ENCODE peak calls at places on chromosomes 4 and X, in seven cellular contexts. I is suprapubic skin, X is endothelial cell, P is omental fat pad, W is colonic mucosa, L is fibroblast of lung, G is uterus. Z is an unnamed sample.
A peak's percentile ranks its signal among the peaks of the same experiment; 100 is the strongest.

GRCh38 chr4:165055601-165056000 is 1.9 kb downstream of the TRIM75 start:
- DNase-seq in G (no peak), W (no peak), X (no peak), I (no peak), L (no peak), P (no peak), Z (no peak)

GRCh38 chrX:16683007-16683664 is 29.3 kb downstream of the CTPS2 start:
- DNase-seq in P (no peak), W (no peak), X (no peak), I (no peak), G (no peak), L (no peak), Z (no peak)

GRCh38 chrX:14026121-14026520 is 3.6 kb downstream of the GEMIN8 start:
- DNase-seq in W (no peak), I (no peak), L (no peak), X (no peak), G (no peak), P (no peak), Z (no peak)

GRCh38 chr4:145507636-145508035 is 26.0 kb downstream of the SMAD1 start:
- DNase-seq in G (no peak), L (peak; percentile 63), W (no peak), X (no peak), P (no peak), I (no peak), Z (no peak)

GRCh38 chr4:74503580-74503979 is 58.6 kb downstream of the AREG start:
- DNase-seq in W (no peak), G (no peak), P (no peak), L (peak; percentile 83), I (no peak), X (no peak), Z (no peak)

GRCh38 chr4:72568959-72569718 is at the start of gene ADAMTS3:
- DNase-seq in L (peak; percentile 80), G (peak; percentile 80), W (peak; percentile 28), I (peak; percentile 78), P (peak; percentile 27), X (peak; percentile 71), Z (peak; percentile 54)

GRCh38 chrX:119655125-119655524 is 37.8 kb downstream of the SEPTIN6 start:
- DNase-seq in W (no peak), L (peak; percentile 90), I (no peak), P (peak; percentile 25), G (peak; percentile 59), X (no peak), Z (no peak)

GRCh38 chr4:178080312-178080711 is 638.1 kb upstream of the AGA start:
- DNase-seq in L (no peak), W (no peak), P (no peak), X (no peak), G (no peak), I (no peak), Z (no peak)

GRCh38 chr4:67934628-67935027 is 28.7 kb downstream of the TMPRSS11A start:
- DNase-seq in X (no peak), P (no peak), L (peak; percentile 39), W (no peak), G (no peak), I (no peak), Z (no peak)

GRCh38 chrX:52341493-52341892 is 27.3 kb upstream of the XAGE2 start:
- DNase-seq in I (no peak), X (no peak), L (no peak), G (no peak), W (no peak), P (no peak), Z (no peak)

GRCh38 chr4:2318476-2318875 is 56.6 kb upstream of the MXD4 start:
- DNase-seq in P (no peak), I (peak; percentile 54), W (peak; percentile 11), G (no peak), X (no peak), L (no peak), Z (no peak)

GRCh38 chr4:18081708-18082107 is 60.2 kb upstream of the LCORL start:
- DNase-seq in G (no peak), L (no peak), P (no peak), W (no peak), X (no peak), I (no peak), Z (no peak)

GRCh38 chrX:51459125-51459524 is 37.3 kb downstream of the NUDT11 start:
- DNase-seq in G (no peak), L (peak; percentile 4), X (peak; percentile 10), I (no peak), P (no peak), W (peak; percentile 21), Z (no peak)

GRCh38 chr4:5029447-5029846 is 10.2 kb upstream of the CYTL1 start:
- DNase-seq in I (no peak), G (no peak), W (no peak), X (no peak), P (no peak), L (no peak), Z (no peak)

GRCh38 chr4:30757357-30757756 is 37.2 kb downstream of the PCDH7 start:
- DNase-seq in G (no peak), P (no peak), I (no peak), W (no peak), X (no peak), L (peak; percentile 98), Z (no peak)

GRCh38 chr4:106529348-106530033 is 160.9 kb upstream of the GIMD1 start:
- DNase-seq in X (no peak), L (peak; percentile 73), I (no peak), W (no peak), G (no peak), P (no peak), Z (no peak)

GRCh38 chrX:106397788-106398538 is 213.8 kb upstream of the RADX start:
- DNase-seq in L (no peak), W (no peak), P (no peak), I (no peak), G (no peak), X (no peak), Z (no peak)
- TF ChIP-seq CTCF in L (no peak), W (no peak), P (no peak), I (no peak), G (peak; percentile 23), X (no peak), Z (no peak)

GRCh38 chr4:76895619-76896018 is 2.3 kb downstream of the SOWAHB start:
- DNase-seq in P (no peak), G (no peak), I (no peak), L (no peak), W (no peak), X (no peak), Z (no peak)
- TF ChIP-seq CTCF in P (no peak), G (no peak), I (no peak), L (no peak), W (no peak), X (no peak), Z (no peak)

GRCh38 chrX:22795680-22796079 is 204.1 kb upstream of the DDX53 start:
- DNase-seq in L (peak; percentile 11), I (no peak), G (no peak), X (no peak), W (no peak), P (no peak), Z (no peak)
- TF ChIP-seq CTCF in L (no peak), I (no peak), G (no peak), X (no peak), W (no peak), P (no peak), Z (no peak)

GRCh38 chr4:141391771-141392170 is 171.1 kb downstream of the ZNF330 start:
- DNase-seq in P (no peak), I (no peak), L (peak; percentile 72), G (no peak), W (no peak), X (no peak), Z (no peak)
- TF ChIP-seq CTCF in P (no peak), I (no peak), L (no peak), G (no peak), W (no peak), X (no peak), Z (no peak)

DNA sequence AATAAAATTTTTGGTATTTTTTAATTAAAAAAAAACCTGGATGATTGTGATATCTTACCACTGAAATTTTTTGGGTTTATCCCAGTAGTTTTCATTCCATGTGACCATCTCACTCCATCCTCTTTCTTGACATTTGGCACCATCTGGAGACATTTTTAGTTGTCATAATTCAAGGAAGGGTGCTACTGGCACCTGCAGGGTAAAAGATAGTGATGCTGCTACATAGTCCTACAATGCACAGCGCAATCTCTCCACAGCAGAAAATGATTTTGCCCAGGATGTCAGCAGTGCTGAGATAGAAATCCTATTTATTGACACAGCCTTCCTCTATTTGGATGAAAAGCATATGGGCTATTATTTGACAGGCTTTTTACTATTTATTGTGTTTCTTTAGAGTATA is 79.3 kb downstream of the RBPJ start:
- DNase-seq in X (no peak), I (no peak), W (no peak), L (no peak), G (no peak), P (no peak), Z (no peak)
- TF ChIP-seq CTCF in X (no peak), I (no peak), W (no peak), L (no peak), G (no peak), P (no peak), Z (peak; percentile 6)

DNA sequence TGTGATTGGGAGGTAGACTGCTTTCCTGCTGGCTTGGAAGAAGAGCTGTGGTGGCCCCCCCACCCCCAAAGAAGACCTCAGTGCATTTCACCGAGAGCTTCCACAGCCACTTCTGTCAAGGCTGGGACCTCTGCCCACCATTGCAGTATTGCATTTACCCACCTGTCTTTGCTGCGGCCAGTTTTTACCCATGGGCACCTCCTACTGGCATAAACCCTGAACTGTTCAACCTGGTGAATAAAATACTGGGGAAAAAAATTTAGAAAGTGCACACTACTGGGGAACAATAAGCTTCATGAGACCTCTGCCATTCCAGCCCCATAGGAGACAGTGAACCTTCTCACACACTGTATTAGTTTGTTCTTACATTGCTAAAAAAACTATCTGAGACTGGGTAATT is 40.3 kb downstream of the ARFIP1 start:
- DNase-seq in L (no peak), P (no peak), W (no peak), I (no peak), G (no peak), X (no peak), Z (no peak)
- TF ChIP-seq CTCF in L (no peak), P (no peak), W (no peak), I (no peak), G (no peak), X (peak; percentile 13), Z (no peak)

GRCh38 chrX:153687121-153688039 is at the start of gene SLC6A8:
- DNase-seq in I (no peak), G (peak; percentile 69), W (peak; percentile 71), X (peak; percentile 60), P (peak; percentile 34), L (peak; percentile 53), Z (no peak)
- TF ChIP-seq CTCF in I (peak; percentile 10), G (no peak), W (peak; percentile 24), X (no peak), P (no peak), L (peak; percentile 11), Z (peak; percentile 24)

GRCh38 chr4:7398104-7398423 is 36.7 kb downstream of the PSAPL1 start:
- DNase-seq in L (peak; percentile 93), G (peak; percentile 12), P (no peak), X (no peak), I (peak; percentile 41), W (no peak), Z (peak; percentile 9)
- TF ChIP-seq CTCF in L (no peak), G (no peak), P (no peak), X (no peak), I (no peak), W (no peak), Z (peak; percentile 18)

GRCh38 chrX:38138157-38138556 is 82.5 kb downstream of the SRPX start:
- DNase-seq in L (no peak), I (no peak), W (no peak), G (no peak), X (no peak), P (no peak), Z (no peak)
- TF ChIP-seq CTCF in L (no peak), I (no peak), W (no peak), G (no peak), X (no peak), P (no peak), Z (no peak)